ENCODE peak calls at places on chromosomes 3 and 15, in eight cellular contexts. L, I, F, X, P, A, H and Q are unnamed samples.

GRCh38 chr3:98565843-98566242 is 27.6 kb downstream of the CPOX start:
- DNase-seq in L (no peak), I (no peak), F (no peak), X (no peak), P (no peak), A (no peak), H (no peak), Q (no peak)

GRCh38 chr15:69834756-69835155 is 263.0 kb downstream of the TLE3 start:
- DNase-seq in L (no peak), I (no peak), F (no peak), X (no peak), P (no peak), A (peak), H (no peak), Q (no peak)

GRCh38 chr3:102447272-102447671 is 12.5 kb downstream of the ZPLD1 start:
- DNase-seq in L (no peak), I (no peak), F (no peak), X (no peak), P (no peak), A (no peak), H (no peak), Q (no peak)

GRCh38 chr3:11565072-11565471 is 78.6 kb downstream of the VGLL4 start:
- DNase-seq in L (peak), I (no peak), F (peak), X (no peak), P (no peak), A (no peak), H (no peak), Q (no peak)

GRCh38 chr3:69511361-69511760 is 125.5 kb upstream of the FRMD4B start:
- DNase-seq in L (no peak), I (no peak), F (no peak), X (no peak), P (no peak), A (no peak), H (no peak), Q (no peak)

GRCh38 chr3:180362081-180362480 is 239.9 kb upstream of the TTC14 start:
- DNase-seq in L (no peak), I (no peak), F (no peak), X (no peak), P (no peak), A (no peak), H (no peak), Q (no peak)

GRCh38 chr15:65646486-65646885 is 24.7 kb downstream of the SLC24A1 start:
- DNase-seq in L (no peak), I (no peak), F (no peak), X (no peak), P (no peak), A (no peak), H (no peak), Q (no peak)

GRCh38 chr15:92787116-92787515 is 113.0 kb upstream of the CHD2 start:
- DNase-seq in L (no peak), I (no peak), F (no peak), X (no peak), P (no peak), A (no peak), H (no peak), Q (no peak)

GRCh38 chr3:76643620-76644019 is 396.3 kb upstream of the ROBO2 start:
- DNase-seq in L (no peak), I (no peak), F (no peak), X (no peak), P (no peak), A (no peak), H (no peak), Q (no peak)

GRCh38 chr3:129184396-129184656 is 630 bp upstream of the CNBP start:
- DNase-seq in L (no peak), I (peak), F (no peak), X (no peak), P (peak), A (no peak), H (no peak), Q (no peak)

GRCh38 chr15:80682201-80682600 is 12.9 kb upstream of the ABHD17C start:
- DNase-seq in L (no peak), I (no peak), F (no peak), X (no peak), P (no peak), A (no peak), H (no peak), Q (no peak)

GRCh38 chr3:177371903-177372302 is 174.6 kb upstream of the TBL1XR1 start:
- DNase-seq in L (no peak), I (no peak), F (no peak), X (peak), P (no peak), A (no peak), H (no peak), Q (peak)

GRCh38 chr3:71310595-71311319 is 272.8 kb downstream of the FOXP1 start:
- DNase-seq in L (peak), I (no peak), F (no peak), X (no peak), P (no peak), A (peak), H (no peak), Q (no peak)

GRCh38 chr3:69200384-69201068 is 78.1 kb upstream of the LMOD3 start:
- DNase-seq in L (no peak), I (no peak), F (no peak), X (no peak), P (no peak), A (peak), H (peak), Q (peak)

GRCh38 chr3:129383292-129383860 is 45.1 kb downstream of the EFCAB12 start:
- DNase-seq in L (peak), I (peak), F (peak), X (peak), P (peak), A (peak), H (peak), Q (peak)

GRCh38 chr3:111851511-111851954 is 7.5 kb upstream of the PHLDB2 start:
- DNase-seq in L (no peak), I (no peak), F (no peak), X (no peak), P (no peak), A (no peak), H (no peak), Q (no peak)

GRCh38 chr3:20646425-20646824 is 460.4 kb upstream of the SGO1 start:
- DNase-seq in L (no peak), I (no peak), F (no peak), X (no peak), P (no peak), A (no peak), H (no peak), Q (no peak)

GRCh38 chr3:192445768-192446644 is 281.3 kb downstream of the FGF12 start:
- DNase-seq in L (no peak), I (no peak), F (no peak), X (peak), P (no peak), A (no peak), H (no peak), Q (peak)

GRCh38 chr3:183921096-183921495 is 36.4 kb upstream of the PARL start:
- DNase-seq in L (no peak), I (no peak), F (no peak), X (no peak), P (no peak), A (no peak), H (no peak), Q (no peak)

GRCh38 chr3:52090131-52090548 is 33.8 kb upstream of the DUSP7 start:
- DNase-seq in L (no peak), I (no peak), F (no peak), X (no peak), P (no peak), A (no peak), H (no peak), Q (no peak)

GRCh38 chr3:22263042-22263441 is 512.0 kb upstream of the ZNF385D start:
- DNase-seq in L (no peak), I (no peak), F (no peak), X (no peak), P (no peak), A (no peak), H (no peak), Q (no peak)

GRCh38 chr3:122598556-122598955 is 21.1 kb downstream of the PARP15 start:
- DNase-seq in L (no peak), I (no peak), F (no peak), X (no peak), P (no peak), A (no peak), H (no peak), Q (no peak)

GRCh38 chr15:70146771-70147170 is 49.1 kb upstream of the TLE3 start:
- DNase-seq in L (no peak), I (no peak), F (no peak), X (no peak), P (no peak), A (no peak), H (no peak), Q (no peak)

GRCh38 chr15:99542828-99543227 is 23.0 kb upstream of the MEF2A start:
- DNase-seq in L (no peak), I (no peak), F (no peak), X (no peak), P (no peak), A (no peak), H (no peak), Q (no peak)